ENCODE peak calls at places on chromosomes 2 and 18, in ten cellular contexts. O, T, Z, A, B, Q, G, I, V and C are unnamed samples.

GRCh38 chr2:241880311-241881073 is 11.0 kb downstream of the RTP5 start:
- DNase-seq in O (no peak), T (no peak), Z (no peak), A (no peak), B (no peak), Q (no peak), G (no peak), I (no peak), V (no peak), C (no peak)

GRCh38 chr2:149160701-149161217 is 122.3 kb downstream of the LYPD6B start:
- DNase-seq in O (no peak), T (no peak), Z (no peak), A (no peak), B (no peak), Q (no peak), G (no peak), I (no peak), V (no peak), C (no peak)

GRCh38 chr2:69643602-69644505 is at the start of gene AAK1:
- DNase-seq in O (peak; percentile 91), T (peak; percentile 91), Z (peak; percentile 91), A (peak; percentile 90), B (peak; percentile 81), Q (peak; percentile 83), G (peak; percentile 86), I (peak; percentile 56), V (peak; percentile 86), C (peak; percentile 72)

GRCh38 chr2:30732876-30733275 is 74.4 kb downstream of the CAPN13 start:
- DNase-seq in O (no peak), T (no peak), Z (no peak), A (no peak), B (no peak), Q (no peak), G (no peak), I (no peak), V (no peak), C (no peak)

GRCh38 chr2:96800762-96801463 is 15.2 kb upstream of the CNNM3 start:
- DNase-seq in O (peak; percentile 84), T (peak; percentile 24), Z (peak; percentile 85), A (peak; percentile 66), B (peak; percentile 84), Q (peak; percentile 57), G (peak; percentile 74), I (peak; percentile 48), V (peak; percentile 84), C (peak; percentile 45)

GRCh38 chr2:240596080-240596460 is 9.5 kb downstream of the CAPN10 start:
- DNase-seq in O (no peak), T (no peak), Z (no peak), A (no peak), B (peak; percentile 8), Q (no peak), G (no peak), I (no peak), V (peak; percentile 10), C (no peak)

GRCh38 chr2:176565641-176566323 is 296.5 kb downstream of the MTX2 start:
- DNase-seq in O (no peak), T (no peak), Z (no peak), A (no peak), B (no peak), Q (no peak), G (no peak), I (no peak), V (peak; percentile 17), C (no peak)

GRCh38 chr2:38214209-38214717 is 138.3 kb upstream of the CYP1B1 start:
- DNase-seq in O (no peak), T (peak; percentile 7), Z (no peak), A (no peak), B (no peak), Q (peak; percentile 34), G (peak; percentile 53), I (no peak), V (no peak), C (no peak)

GRCh38 chr2:109487237-109487869 is 126.4 kb downstream of the SEPTIN10 start:
- DNase-seq in O (no peak), T (peak; percentile 37), Z (no peak), A (no peak), B (no peak), Q (no peak), G (no peak), I (no peak), V (no peak), C (no peak)

GRCh38 chr2:140892911-140893637 is 1237.7 kb downstream of the LRP1B start:
- DNase-seq in O (no peak), T (no peak), Z (no peak), A (no peak), B (no peak), Q (no peak), G (no peak), I (no peak), V (no peak), C (no peak)

GRCh38 chr18:77043541-77044280 is 88.9 kb downstream of the MBP start:
- DNase-seq in O (no peak), T (no peak), Z (no peak), A (no peak), B (no peak), Q (no peak), G (no peak), I (no peak), V (no peak), C (no peak)

GRCh38 chr2:102020596-102021170 is 28.9 kb downstream of the IL1R2 start:
- DNase-seq in O (peak; percentile 91), T (peak; percentile 80), Z (peak; percentile 48), A (peak; percentile 74), B (peak; percentile 93), Q (peak; percentile 92), G (peak; percentile 84), I (peak; percentile 82), V (peak; percentile 95), C (peak; percentile 93)

GRCh38 chr2:85501244-85501643 is 37.7 kb upstream of the MAT2A start:
- DNase-seq in O (no peak), T (peak; percentile 39), Z (no peak), A (no peak), B (peak; percentile 28), Q (no peak), G (no peak), I (no peak), V (peak; percentile 43), C (no peak)

GRCh38 chr18:57837917-57838548 is 34.9 kb upstream of the ATP8B1 start:
- DNase-seq in O (no peak), T (no peak), Z (no peak), A (no peak), B (no peak), Q (no peak), G (no peak), I (no peak), V (no peak), C (no peak)

GRCh38 chr18:70429847-70430500 is 141.1 kb downstream of the SOCS6 start:
- DNase-seq in O (no peak), T (no peak), Z (no peak), A (no peak), B (no peak), Q (no peak), G (no peak), I (no peak), V (no peak), C (no peak)

GRCh38 chr2:66845307-66845706 is 410.4 kb downstream of the MEIS1 start:
- DNase-seq in O (no peak), T (no peak), Z (no peak), A (no peak), B (no peak), Q (no peak), G (no peak), I (no peak), V (no peak), C (no peak)

GRCh38 chr2:44388877-44389276 is 27.1 kb downstream of the CAMKMT start:
- DNase-seq in O (no peak), T (no peak), Z (no peak), A (no peak), B (peak; percentile 22), Q (no peak), G (no peak), I (no peak), V (no peak), C (no peak)